ENCODE peak calls at places on chromosomes 11 and 22, in seven cellular contexts. F is kidney epithelial cell, K is nucleus accumbens, C is NCI-H748 treated with DMSO at 0.1 percent for 48 hours, N is NCI-H2081, O is iPS DF 6.9, U is testis. R is an unnamed sample.

GRCh38 chr11:100709233-100709999 is 22.3 kb downstream of the ARHGAP42 start:
- DNase-seq in F (no peak), K (no peak), C (no peak), N (no peak), O (no peak), U (no peak), R (no peak)

GRCh38 chr11:47617417-47617809 is 23.2 kb upstream of the C1QTNF4 start:
- DNase-seq in F (no peak), K (no peak), C (no peak), N (no peak), O (no peak), U (no peak), R (no peak)

GRCh38 chr22:30511903-30512302 is 6.4 kb upstream of the SEC14L4 start:
- DNase-seq in F (no peak), K (no peak), C (no peak), N (no peak), O (no peak), U (peak; percentile 78), R (no peak)

GRCh38 chr11:95296165-95296564 is 65.2 kb upstream of the SESN3 start:
- DNase-seq in F (no peak), K (no peak), C (no peak), N (no peak), O (no peak), U (no peak), R (no peak)

GRCh38 chr22:46802608-46803027 is 40.2 kb downstream of the TBC1D22A start:
- DNase-seq in F (no peak), K (no peak), C (no peak), N (no peak), O (no peak), U (no peak), R (no peak)

GRCh38 chr11:131423715-131424114 is 53.3 kb downstream of the NTM start:
- DNase-seq in F (peak; percentile 29), K (no peak), C (no peak), N (no peak), O (no peak), U (no peak), R (no peak)

GRCh38 chr11:10770626-10771254 is 19.7 kb downstream of the CTR9 start:
- DNase-seq in F (peak; percentile 16), K (no peak), C (no peak), N (no peak), O (no peak), U (peak; percentile 57), R (peak; percentile 41)

GRCh38 chr22:17807571-17808410 is 33.5 kb upstream of the BID start:
- DNase-seq in F (no peak), K (no peak), C (no peak), N (no peak), O (no peak), U (no peak), R (no peak)

GRCh38 chr11:16959528-16960100 is 54.6 kb downstream of the PLEKHA7 start:
- DNase-seq in F (no peak), K (no peak), C (peak; percentile 74), N (peak; percentile 32), O (no peak), U (no peak), R (no peak)

GRCh38 chr11:14249121-14249963 is 109.6 kb downstream of the RRAS2 start:
- DNase-seq in F (peak; percentile 12), K (no peak), C (peak; percentile 47), N (peak; percentile 66), O (peak; percentile 50), U (peak; percentile 65), R (peak; percentile 35)

GRCh38 chr11:128400382-128401203 is 186.8 kb downstream of the ETS1 start:
- DNase-seq in F (no peak), K (no peak), C (no peak), N (no peak), O (no peak), U (no peak), R (no peak)

GRCh38 chr11:86696004-86696403 is 23.6 kb upstream of the ME3 start:
- DNase-seq in F (peak; percentile 86), K (no peak), C (no peak), N (no peak), O (no peak), U (no peak), R (no peak)

GRCh38 chr11:129435499-129436245 is 60.0 kb downstream of the BARX2 start:
- DNase-seq in F (peak; percentile 19), K (no peak), C (no peak), N (no peak), O (no peak), U (no peak), R (no peak)

GRCh38 chr11:790721-791564 is 1.1 kb upstream of the CEND1 start:
- DNase-seq in F (no peak), K (no peak), C (peak; percentile 17), N (no peak), O (no peak), U (no peak), R (peak; percentile 56)

GRCh38 chr11:45658292-45658991 is 7.0 kb downstream of the CHST1 start:
- DNase-seq in F (peak; percentile 16), K (peak; percentile 60), C (no peak), N (no peak), O (no peak), U (peak; percentile 68), R (no peak)

GRCh38 chr11:46514370-46514769 is 79.5 kb downstream of the AMBRA1 start:
- DNase-seq in F (no peak), K (no peak), C (no peak), N (no peak), O (no peak), U (no peak), R (no peak)

GRCh38 chr11:57426439-57426753 is 525 bp downstream of the SLC43A3 start:
- DNase-seq in F (no peak), K (no peak), C (no peak), N (no peak), O (no peak), U (no peak), R (no peak)

R was measured in NCI-H2227 treated with DMSO at 0.1 percent for 48 hours.